ENCODE peak calls at places on chromosomes 12 and 14, in nine cellular contexts. B is coronary artery; N is amniotic stem cell; Q is stimulated activated CD8-positive, alpha-beta memory T cell treated with anti-CD3 and anti-CD28 coated beads, Interleukin-2, amount 100 ng/mL, for 48 hours; E is adipocyte; L is progenitor cell of endocrine pancreas; V is activated T-helper 1 cell treated with anti-CD3 and anti-CD28 coated beads, Interleukin-2, amount 50 U/mL, for 16 hours; I is activated naive CD8-positive, alpha-beta T cell treated with anti-CD3 and anti-CD28 coated beads, Interleukin-2, amount 50 U/mL, for 24 hours; W is AG09309. U is an unnamed sample.

GRCh38 chr12:26987634-26988424 is 26.4 kb downstream of the TM7SF3 start:
- DNase-seq in I (no peak), L (no peak), E (no peak), V (no peak), B (no peak), W (no peak), N (no peak), Q (no peak), U (no peak)

GRCh38 chr14:25111061-25111601 is 61.2 kb upstream of the STXBP6 start:
- DNase-seq in I (no peak), W (peak), B (no peak), L (no peak), E (peak), V (no peak), N (peak), Q (no peak), U (no peak)

GRCh38 chr14:92960706-92961566 is 38.0 kb downstream of the CHGA start:
- DNase-seq in L (no peak), V (no peak), N (no peak), W (no peak), E (peak), Q (no peak), I (no peak), B (no peak), U (no peak)

GRCh38 chr12:46825526-46826414 is at the start of gene SLC38A4:
- DNase-seq in Q (no peak), E (peak), V (no peak), W (no peak), L (peak), I (no peak), N (peak), B (no peak), U (no peak)

GRCh38 chr14:78967111-78967809 is 797.1 kb downstream of the NRXN3 start:
- DNase-seq in L (no peak), I (no peak), V (no peak), B (no peak), W (peak), Q (no peak), N (peak), E (peak), U (no peak)

GRCh38 chr12:10716704-10717315 is 6.3 kb downstream of the YBX3 start:
- DNase-seq in L (no peak), I (no peak), N (peak), V (no peak), W (peak), Q (no peak), E (peak), B (peak), U (no peak)

GRCh38 chr12:20212658-20213387 is 155.5 kb upstream of the PDE3A start:
- DNase-seq in V (no peak), W (peak), I (no peak), N (peak), Q (no peak), E (peak), B (peak), L (no peak), U (no peak)

GRCh38 chr12:48883305-48884171 is 17.9 kb upstream of the RND1 start:
- DNase-seq in W (no peak), E (peak), N (no peak), I (no peak), B (no peak), Q (no peak), V (no peak), L (peak), U (no peak)

GRCh38 chr12:107017042-107017441 is 30.1 kb upstream of the MTERF2 start:
- DNase-seq in L (no peak), Q (no peak), V (no peak), W (no peak), B (no peak), I (no peak), E (no peak), N (no peak), U (no peak)

GRCh38 chr12:67940780-67941243 is 48.4 kb upstream of the IFNG-AS1 start:
- DNase-seq in V (no peak), Q (no peak), E (peak), N (no peak), L (no peak), B (no peak), I (no peak), W (peak), U (no peak)

GRCh38 chr12:18281941-18282340 is 20.6 kb downstream of the PIK3C2G start:
- DNase-seq in V (no peak), N (no peak), L (no peak), B (no peak), W (no peak), Q (no peak), I (no peak), E (no peak), U (no peak)

GRCh38 chr14:62954165-62954564 is 91.1 kb downstream of the KCNH5 start:
- DNase-seq in L (no peak), Q (no peak), B (no peak), V (no peak), I (no peak), E (no peak), W (no peak), N (no peak), U (no peak)

GRCh38 chr12:111673503-111673902 is 12.3 kb downstream of the BRAP start:
- DNase-seq in V (no peak), B (no peak), W (no peak), E (peak), I (no peak), L (no peak), Q (no peak), N (no peak), U (no peak)

GRCh38 chr12:646303-647038 is 16.8 kb downstream of the NINJ2 start:
- DNase-seq in I (no peak), L (no peak), E (no peak), V (no peak), N (no peak), B (no peak), W (no peak), Q (no peak), U (no peak)

GRCh38 chr12:6821674-6822433 is at the start of gene GPR162:
- DNase-seq in B (no peak), V (no peak), Q (no peak), I (no peak), E (peak), L (peak), W (no peak), N (peak), U (peak)

GRCh38 chr12:119259483-119259882 is 75.0 kb upstream of the CCDC60 start:
- DNase-seq in I (no peak), E (no peak), Q (no peak), B (no peak), W (no peak), N (no peak), L (no peak), V (no peak), U (no peak)

GRCh38 chr14:67705211-67705610 is 3.5 kb downstream of the RDH12 start:
- DNase-seq in B (no peak), I (no peak), W (no peak), E (no peak), Q (no peak), N (no peak), V (no peak), L (no peak), U (no peak)

GRCh38 chr12:109818900-109819500 is 14.2 kb downstream of the TRPV4 start:
- DNase-seq in N (peak), B (no peak), I (no peak), L (no peak), E (peak), W (peak), Q (no peak), V (no peak), U (no peak)

GRCh38 chr12:51448618-51449256 is 24.1 kb downstream of the SLC4A8 start:
- DNase-seq in E (no peak), B (no peak), W (no peak), L (no peak), N (no peak), I (no peak), Q (no peak), V (no peak), U (no peak)

GRCh38 chr14:84554136-84554535 is 975.8 kb upstream of the FLRT2 start:
- DNase-seq in B (no peak), W (no peak), L (no peak), E (no peak), I (no peak), N (no peak), Q (no peak), V (no peak), U (no peak)

GRCh38 chr14:77314539-77314938 is 6.1 kb downstream of the POMT2 start:
- DNase-seq in L (no peak), E (no peak), W (no peak), I (no peak), B (no peak), Q (no peak), V (no peak), N (no peak), U (no peak)

GRCh38 chr14:90381999-90382451 is 14.8 kb upstream of the CALM1 start:
- DNase-seq in V (no peak), Q (no peak), L (peak), W (no peak), N (no peak), I (peak), B (no peak), E (no peak), U (no peak)